ENCODE peak calls at places on chromosomes 1 and 21, in nine cellular contexts. One of them, this sample, is unnamed.

GRCh38 chr1:119738100-119738720 is 26.5 kb downstream of the PHGDH start:
- DNase-seq in CD8-positive, alpha-beta memory T cell: no peak
- DNase-seq in IMR-90: no peak
- DNase-seq in MM.1S: no peak
- DNase-seq in ovary: no peak
- DNase-seq in epithelial cell of esophagus: no peak
- DNase-seq in CD4-positive, CD25-positive, alpha-beta regulatory T cell: no peak
- DNase-seq in fibroblast of mammary gland: no peak
- DNase-seq in WERI-Rb-1: peak
- DNase-seq in this sample: no peak

GRCh38 chr1:223219318-223219635 is 76.2 kb upstream of the TLR5 start:
- DNase-seq in CD8-positive, alpha-beta memory T cell: no peak
- DNase-seq in IMR-90: no peak
- DNase-seq in MM.1S: no peak
- DNase-seq in ovary: no peak
- DNase-seq in epithelial cell of esophagus: no peak
- DNase-seq in CD4-positive, CD25-positive, alpha-beta regulatory T cell: no peak
- DNase-seq in fibroblast of mammary gland: no peak
- DNase-seq in WERI-Rb-1: no peak
- DNase-seq in this sample: no peak

GRCh38 chr21:34517491-34518245 is 5.7 kb upstream of the KCNE1 start:
- DNase-seq in CD8-positive, alpha-beta memory T cell: no peak
- DNase-seq in IMR-90: no peak
- DNase-seq in MM.1S: peak
- DNase-seq in ovary: no peak
- DNase-seq in epithelial cell of esophagus: peak
- DNase-seq in CD4-positive, CD25-positive, alpha-beta regulatory T cell: no peak
- DNase-seq in fibroblast of mammary gland: no peak
- DNase-seq in WERI-Rb-1: no peak
- DNase-seq in this sample: no peak

GRCh38 chr1:184945678-184946412 is 28.5 kb downstream of the NIBAN1 start:
- DNase-seq in CD8-positive, alpha-beta memory T cell: no peak
- DNase-seq in IMR-90: peak
- DNase-seq in MM.1S: peak
- DNase-seq in ovary: no peak
- DNase-seq in epithelial cell of esophagus: no peak
- DNase-seq in CD4-positive, CD25-positive, alpha-beta regulatory T cell: no peak
- DNase-seq in fibroblast of mammary gland: peak
- DNase-seq in WERI-Rb-1: no peak
- DNase-seq in this sample: no peak

GRCh38 chr21:43827015-43827611 is 37.7 kb downstream of the RRP1 start:
- DNase-seq in CD8-positive, alpha-beta memory T cell: no peak
- DNase-seq in IMR-90: peak
- DNase-seq in MM.1S: no peak
- DNase-seq in ovary: no peak
- DNase-seq in epithelial cell of esophagus: peak
- DNase-seq in CD4-positive, CD25-positive, alpha-beta regulatory T cell: no peak
- DNase-seq in fibroblast of mammary gland: peak
- DNase-seq in WERI-Rb-1: no peak
- DNase-seq in this sample: no peak

GRCh38 chr21:37219766-37220432 is 47.2 kb downstream of the VPS26C start:
- DNase-seq in CD8-positive, alpha-beta memory T cell: no peak
- DNase-seq in IMR-90: no peak
- DNase-seq in MM.1S: no peak
- DNase-seq in ovary: no peak
- DNase-seq in epithelial cell of esophagus: no peak
- DNase-seq in CD4-positive, CD25-positive, alpha-beta regulatory T cell: peak
- DNase-seq in fibroblast of mammary gland: peak
- DNase-seq in WERI-Rb-1: no peak
- DNase-seq in this sample: no peak

GRCh38 chr1:57549280-57549679 is 125.4 kb upstream of the DAB1 start:
- DNase-seq in CD8-positive, alpha-beta memory T cell: no peak
- DNase-seq in IMR-90: no peak
- DNase-seq in MM.1S: no peak
- DNase-seq in ovary: no peak
- DNase-seq in epithelial cell of esophagus: peak
- DNase-seq in CD4-positive, CD25-positive, alpha-beta regulatory T cell: no peak
- DNase-seq in fibroblast of mammary gland: no peak
- DNase-seq in WERI-Rb-1: no peak
- DNase-seq in this sample: no peak

GRCh38 chr1:41003640-41004220 is 17.8 kb downstream of the SLFNL1 start:
- DNase-seq in CD8-positive, alpha-beta memory T cell: peak
- DNase-seq in IMR-90: peak
- DNase-seq in MM.1S: peak
- DNase-seq in ovary: peak
- DNase-seq in epithelial cell of esophagus: peak
- DNase-seq in CD4-positive, CD25-positive, alpha-beta regulatory T cell: peak
- DNase-seq in fibroblast of mammary gland: peak
- DNase-seq in WERI-Rb-1: peak
- DNase-seq in this sample: peak

GRCh38 chr1:244340396-244340795 is 111.3 kb downstream of the ADSS2 start:
- DNase-seq in CD8-positive, alpha-beta memory T cell: no peak
- DNase-seq in IMR-90: no peak
- DNase-seq in MM.1S: no peak
- DNase-seq in ovary: peak
- DNase-seq in epithelial cell of esophagus: no peak
- DNase-seq in CD4-positive, CD25-positive, alpha-beta regulatory T cell: no peak
- DNase-seq in fibroblast of mammary gland: no peak
- DNase-seq in WERI-Rb-1: no peak
- DNase-seq in this sample: no peak

GRCh38 chr21:27366846-27367245 is 400.0 kb upstream of the ADAMTS5 start:
- DNase-seq in CD8-positive, alpha-beta memory T cell: no peak
- DNase-seq in IMR-90: peak
- DNase-seq in MM.1S: no peak
- DNase-seq in ovary: no peak
- DNase-seq in epithelial cell of esophagus: no peak
- DNase-seq in CD4-positive, CD25-positive, alpha-beta regulatory T cell: no peak
- DNase-seq in fibroblast of mammary gland: no peak
- DNase-seq in WERI-Rb-1: no peak
- DNase-seq in this sample: no peak

GRCh38 chr1:203026666-203027663 is 674 bp downstream of the PPFIA4 start:
- DNase-seq in CD8-positive, alpha-beta memory T cell: no peak
- DNase-seq in IMR-90: no peak
- DNase-seq in MM.1S: no peak
- DNase-seq in ovary: peak
- DNase-seq in epithelial cell of esophagus: no peak
- DNase-seq in CD4-positive, CD25-positive, alpha-beta regulatory T cell: no peak
- DNase-seq in fibroblast of mammary gland: no peak
- DNase-seq in WERI-Rb-1: peak
- DNase-seq in this sample: no peak

GRCh38 chr21:35491114-35491513 is 442.0 kb upstream of the RUNX1 start:
- DNase-seq in CD8-positive, alpha-beta memory T cell: no peak
- DNase-seq in IMR-90: peak
- DNase-seq in MM.1S: no peak
- DNase-seq in ovary: no peak
- DNase-seq in epithelial cell of esophagus: no peak
- DNase-seq in CD4-positive, CD25-positive, alpha-beta regulatory T cell: no peak
- DNase-seq in fibroblast of mammary gland: no peak
- DNase-seq in WERI-Rb-1: no peak
- DNase-seq in this sample: no peak

GRCh38 chr1:91730781-91731732 is 154.9 kb downstream of the TGFBR3 start:
- DNase-seq in CD8-positive, alpha-beta memory T cell: no peak
- DNase-seq in IMR-90: peak
- DNase-seq in MM.1S: no peak
- DNase-seq in ovary: no peak
- DNase-seq in epithelial cell of esophagus: peak
- DNase-seq in CD4-positive, CD25-positive, alpha-beta regulatory T cell: no peak
- DNase-seq in fibroblast of mammary gland: peak
- DNase-seq in WERI-Rb-1: no peak
- DNase-seq in this sample: no peak

GRCh38 chr1:84020151-84020550 is 21.2 kb upstream of the TTLL7 start:
- DNase-seq in CD8-positive, alpha-beta memory T cell: no peak
- DNase-seq in IMR-90: no peak
- DNase-seq in MM.1S: no peak
- DNase-seq in ovary: no peak
- DNase-seq in epithelial cell of esophagus: no peak
- DNase-seq in CD4-positive, CD25-positive, alpha-beta regulatory T cell: no peak
- DNase-seq in fibroblast of mammary gland: no peak
- DNase-seq in WERI-Rb-1: no peak
- DNase-seq in this sample: no peak

GRCh38 chr1:19074361-19074901 is 118.0 kb upstream of the IFFO2 start:
- DNase-seq in CD8-positive, alpha-beta memory T cell: peak
- DNase-seq in IMR-90: no peak
- DNase-seq in MM.1S: no peak
- DNase-seq in ovary: no peak
- DNase-seq in epithelial cell of esophagus: peak
- DNase-seq in CD4-positive, CD25-positive, alpha-beta regulatory T cell: peak
- DNase-seq in fibroblast of mammary gland: no peak
- DNase-seq in WERI-Rb-1: no peak
- DNase-seq in this sample: peak

GRCh38 chr1:67732750-67733151 is 47.8 kb downstream of the GADD45A start:
- DNase-seq in CD8-positive, alpha-beta memory T cell: no peak
- DNase-seq in IMR-90: peak
- DNase-seq in MM.1S: peak
- DNase-seq in ovary: no peak
- DNase-seq in epithelial cell of esophagus: no peak
- DNase-seq in CD4-positive, CD25-positive, alpha-beta regulatory T cell: no peak
- DNase-seq in fibroblast of mammary gland: peak
- DNase-seq in WERI-Rb-1: peak
- DNase-seq in this sample: no peak

GRCh38 chr1:222279591-222279990 is 268.3 kb downstream of the HHIPL2 start:
- DNase-seq in CD8-positive, alpha-beta memory T cell: no peak
- DNase-seq in IMR-90: no peak
- DNase-seq in MM.1S: no peak
- DNase-seq in ovary: no peak
- DNase-seq in epithelial cell of esophagus: no peak
- DNase-seq in CD4-positive, CD25-positive, alpha-beta regulatory T cell: no peak
- DNase-seq in fibroblast of mammary gland: no peak
- DNase-seq in WERI-Rb-1: no peak
- DNase-seq in this sample: no peak

GRCh38 chr21:16117851-16118592 is 388.2 kb downstream of the USP25 start:
- DNase-seq in CD8-positive, alpha-beta memory T cell: no peak
- DNase-seq in IMR-90: peak
- DNase-seq in MM.1S: no peak
- DNase-seq in ovary: no peak
- DNase-seq in epithelial cell of esophagus: peak
- DNase-seq in CD4-positive, CD25-positive, alpha-beta regulatory T cell: no peak
- DNase-seq in fibroblast of mammary gland: peak
- DNase-seq in WERI-Rb-1: no peak
- DNase-seq in this sample: no peak

GRCh38 chr1:182965096-182965495 is 12.1 kb upstream of the SHCBP1L start:
- DNase-seq in CD8-positive, alpha-beta memory T cell: no peak
- DNase-seq in IMR-90: no peak
- DNase-seq in MM.1S: no peak
- DNase-seq in ovary: no peak
- DNase-seq in epithelial cell of esophagus: no peak
- DNase-seq in CD4-positive, CD25-positive, alpha-beta regulatory T cell: no peak
- DNase-seq in fibroblast of mammary gland: no peak
- DNase-seq in WERI-Rb-1: no peak
- DNase-seq in this sample: no peak

GRCh38 chr1:18556364-18556763 is 74.3 kb upstream of the PAX7 start:
- DNase-seq in CD8-positive, alpha-beta memory T cell: no peak
- DNase-seq in IMR-90: peak
- DNase-seq in MM.1S: no peak
- DNase-seq in ovary: no peak
- DNase-seq in epithelial cell of esophagus: peak
- DNase-seq in CD4-positive, CD25-positive, alpha-beta regulatory T cell: no peak
- DNase-seq in fibroblast of mammary gland: peak
- DNase-seq in WERI-Rb-1: no peak
- DNase-seq in this sample: no peak

GRCh38 chr1:42176902-42177519 is 12.5 kb upstream of the GUCA2A start:
- DNase-seq in CD8-positive, alpha-beta memory T cell: peak
- DNase-seq in IMR-90: peak
- DNase-seq in MM.1S: peak
- DNase-seq in ovary: no peak
- DNase-seq in epithelial cell of esophagus: peak
- DNase-seq in CD4-positive, CD25-positive, alpha-beta regulatory T cell: peak
- DNase-seq in fibroblast of mammary gland: peak
- DNase-seq in WERI-Rb-1: peak
- DNase-seq in this sample: no peak

GRCh38 chr1:19720973-19721372 is 56.3 kb downstream of the HTR6 start:
- DNase-seq in CD8-positive, alpha-beta memory T cell: no peak
- DNase-seq in IMR-90: no peak
- DNase-seq in MM.1S: no peak
- DNase-seq in ovary: no peak
- DNase-seq in epithelial cell of esophagus: no peak
- DNase-seq in CD4-positive, CD25-positive, alpha-beta regulatory T cell: no peak
- DNase-seq in fibroblast of mammary gland: no peak
- DNase-seq in WERI-Rb-1: no peak
- DNase-seq in this sample: no peak